ENCODE peak calls at places on chromosome 22, in seven cellular contexts. One of them, this sample, is unnamed.

GRCh38 chr22:31932863-31933262 is 11.5 kb upstream of the YWHAH start:
- DNase-seq in endothelial cell of umbilical vein: no peak
- DNase-seq in A549: no peak
- DNase-seq in H1: no peak
- DNase-seq in GM12878: no peak
- DNase-seq in IMR-90: no peak
- DNase-seq in breast epithelium: no peak
- DNase-seq in this sample: no peak

GRCh38 chr22:43226368-43226979 is 39.5 kb upstream of the TTLL12 start:
- DNase-seq in endothelial cell of umbilical vein: no peak
- DNase-seq in breast epithelium: no peak
- DNase-seq in A549: no peak
- DNase-seq in H1: peak
- DNase-seq in IMR-90: peak
- DNase-seq in GM12878: no peak
- DNase-seq in this sample: no peak

GRCh38 chr22:29825578-29825977 is 12.5 kb downstream of the ASCC2 start:
- DNase-seq in breast epithelium: no peak
- DNase-seq in A549: no peak
- DNase-seq in H1: no peak
- DNase-seq in IMR-90: no peak
- DNase-seq in GM12878: no peak
- DNase-seq in endothelial cell of umbilical vein: no peak
- DNase-seq in this sample: no peak

GRCh38 chr22:37905534-37906363 is at the start of gene MICALL1:
- DNase-seq in A549: peak
- DNase-seq in IMR-90: peak
- DNase-seq in breast epithelium: peak
- DNase-seq in endothelial cell of umbilical vein: peak
- DNase-seq in GM12878: no peak
- DNase-seq in H1: peak
- DNase-seq in this sample: peak

GRCh38 chr22:36455571-36456458 is 25.6 kb downstream of the TXN2 start:
- DNase-seq in A549: no peak
- DNase-seq in endothelial cell of umbilical vein: no peak
- DNase-seq in GM12878: no peak
- DNase-seq in IMR-90: no peak
- DNase-seq in H1: no peak
- DNase-seq in breast epithelium: no peak
- DNase-seq in this sample: no peak

GRCh38 chr22:48740731-48741405 is 1086.8 kb downstream of the BRD1 start:
- DNase-seq in IMR-90: no peak
- DNase-seq in endothelial cell of umbilical vein: no peak
- DNase-seq in A549: no peak
- DNase-seq in GM12878: no peak
- DNase-seq in breast epithelium: peak
- DNase-seq in H1: peak
- DNase-seq in this sample: peak

GRCh38 chr22:47188337-47189055 is 426.0 kb downstream of the TBC1D22A start:
- DNase-seq in IMR-90: no peak
- DNase-seq in A549: no peak
- DNase-seq in endothelial cell of umbilical vein: no peak
- DNase-seq in GM12878: no peak
- DNase-seq in breast epithelium: peak
- DNase-seq in H1: no peak
- DNase-seq in this sample: no peak

GRCh38 chr22:32680895-32681294 is 120.6 kb upstream of the TIMP3 start:
- DNase-seq in GM12878: no peak
- DNase-seq in breast epithelium: no peak
- DNase-seq in A549: no peak
- DNase-seq in endothelial cell of umbilical vein: no peak
- DNase-seq in H1: no peak
- DNase-seq in IMR-90: no peak
- DNase-seq in this sample: no peak

DNA sequence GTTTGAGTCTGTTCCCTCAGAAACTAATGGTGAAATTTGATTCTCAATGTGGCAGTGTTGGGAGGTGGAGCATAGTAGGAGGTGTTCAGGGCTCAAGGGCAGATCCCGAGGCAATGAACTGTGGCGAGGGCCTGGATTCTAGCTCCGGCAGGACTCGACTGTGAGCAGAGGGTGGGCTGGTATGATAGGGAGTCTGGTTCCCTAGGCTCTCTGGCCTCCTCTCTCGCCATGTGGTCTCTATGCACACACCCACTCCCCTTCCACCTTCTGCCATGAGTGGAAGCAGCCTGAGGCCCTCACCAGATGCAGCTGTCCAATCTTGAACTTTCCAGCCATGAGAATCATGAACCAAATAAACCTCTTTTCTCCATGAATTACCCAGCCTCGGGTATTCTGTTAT is 32.3 kb downstream of the ATP6V1E1 start:
- DNase-seq in IMR-90: no peak
- DNase-seq in endothelial cell of umbilical vein: no peak
- DNase-seq in H1: no peak
- DNase-seq in A549: no peak
- DNase-seq in breast epithelium: no peak
- DNase-seq in GM12878: no peak
- DNase-seq in this sample: no peak
- TF ChIP-seq POLR2A in IMR-90: no peak
- TF ChIP-seq POLR2A in endothelial cell of umbilical vein: no peak
- TF ChIP-seq POLR2A in H1: no peak
- TF ChIP-seq POLR2A in A549: no peak
- TF ChIP-seq POLR2A in breast epithelium: no peak
- TF ChIP-seq POLR2A in GM12878: no peak
- TF ChIP-seq POLR2A in this sample: no peak

DNA sequence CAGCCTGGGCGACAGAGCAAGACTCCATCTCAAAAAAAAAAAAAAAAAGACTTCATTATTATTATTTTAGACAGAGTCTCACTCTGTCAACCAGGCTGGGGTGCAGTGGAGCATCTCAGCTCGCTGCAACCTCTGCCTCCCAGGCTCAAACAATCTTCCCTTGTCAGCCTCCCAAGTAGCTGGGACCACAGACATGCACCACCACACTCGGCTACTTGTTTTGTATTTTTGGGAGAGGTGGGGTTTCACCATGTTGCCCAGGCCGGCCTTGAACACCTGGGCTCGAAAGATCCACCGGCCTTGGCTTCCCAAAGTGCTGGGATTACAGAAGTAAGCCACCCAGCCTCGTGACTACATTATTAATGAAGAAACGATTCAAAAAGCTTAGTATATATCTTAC is 5.3 kb upstream of the TYMP start:
- DNase-seq in H1: no peak
- DNase-seq in GM12878: no peak
- DNase-seq in A549: no peak
- DNase-seq in IMR-90: no peak
- DNase-seq in breast epithelium: no peak
- DNase-seq in endothelial cell of umbilical vein: no peak
- DNase-seq in this sample: no peak
- TF ChIP-seq POLR2A in H1: no peak
- TF ChIP-seq POLR2A in GM12878: no peak
- TF ChIP-seq POLR2A in A549: no peak
- TF ChIP-seq POLR2A in IMR-90: no peak
- TF ChIP-seq POLR2A in breast epithelium: no peak
- TF ChIP-seq POLR2A in endothelial cell of umbilical vein: no peak
- TF ChIP-seq POLR2A in this sample: no peak

GRCh38 chr22:25404923-25405853 is 159.3 kb upstream of the GRK3 start:
- DNase-seq in GM12878: no peak
- DNase-seq in IMR-90: peak
- DNase-seq in H1: no peak
- DNase-seq in A549: peak
- DNase-seq in endothelial cell of umbilical vein: no peak
- DNase-seq in breast epithelium: peak
- DNase-seq in this sample: peak
- TF ChIP-seq POLR2A in GM12878: peak
- TF ChIP-seq POLR2A in IMR-90: peak
- TF ChIP-seq POLR2A in H1: no peak
- TF ChIP-seq POLR2A in A549: peak
- TF ChIP-seq POLR2A in endothelial cell of umbilical vein: peak
- TF ChIP-seq POLR2A in breast epithelium: no peak
- TF ChIP-seq POLR2A in this sample: no peak

GRCh38 chr22:21449531-21450319 is 17.5 kb upstream of the TMEM191C start:
- DNase-seq in breast epithelium: peak
- DNase-seq in A549: no peak
- DNase-seq in endothelial cell of umbilical vein: no peak
- DNase-seq in GM12878: no peak
- DNase-seq in IMR-90: peak
- DNase-seq in H1: peak
- DNase-seq in this sample: peak
- TF ChIP-seq POLR2A in breast epithelium: no peak
- TF ChIP-seq POLR2A in A549: no peak
- TF ChIP-seq POLR2A in endothelial cell of umbilical vein: no peak
- TF ChIP-seq POLR2A in GM12878: no peak
- TF ChIP-seq POLR2A in IMR-90: no peak
- TF ChIP-seq POLR2A in H1: no peak
- TF ChIP-seq POLR2A in this sample: no peak

GRCh38 chr22:40856513-40857308 is at the start of the genes ST13 and XPNPEP3:
- DNase-seq in breast epithelium: peak
- DNase-seq in A549: peak
- DNase-seq in H1: peak
- DNase-seq in IMR-90: peak
- DNase-seq in GM12878: peak
- DNase-seq in endothelial cell of umbilical vein: peak
- DNase-seq in this sample: peak
- TF ChIP-seq POLR2A in breast epithelium: peak
- TF ChIP-seq POLR2A in A549: peak
- TF ChIP-seq POLR2A in H1: peak
- TF ChIP-seq POLR2A in IMR-90: peak
- TF ChIP-seq POLR2A in GM12878: peak
- TF ChIP-seq POLR2A in endothelial cell of umbilical vein: peak
- TF ChIP-seq POLR2A in this sample: peak

GRCh38 chr22:19438286-19438685 is 5.9 kb downstream of the MRPL40 start:
- DNase-seq in breast epithelium: no peak
- DNase-seq in H1: no peak
- DNase-seq in endothelial cell of umbilical vein: no peak
- DNase-seq in GM12878: no peak
- DNase-seq in IMR-90: no peak
- DNase-seq in A549: no peak
- DNase-seq in this sample: no peak

GRCh38 chr22:19443544-19444211 is 3.8 kb downstream of the C22orf39 start:
- DNase-seq in breast epithelium: no peak
- DNase-seq in H1: no peak
- DNase-seq in GM12878: no peak
- DNase-seq in A549: no peak
- DNase-seq in endothelial cell of umbilical vein: no peak
- DNase-seq in IMR-90: no peak
- DNase-seq in this sample: no peak

GRCh38 chr22:19440411-19441195 is 6.9 kb downstream of the C22orf39 start:
- DNase-seq in A549: no peak
- DNase-seq in IMR-90: no peak
- DNase-seq in breast epithelium: no peak
- DNase-seq in GM12878: no peak
- DNase-seq in H1: no peak
- DNase-seq in endothelial cell of umbilical vein: no peak
- DNase-seq in this sample: no peak

GRCh38 chr22:19446603-19447387 is 716 bp downstream of the C22orf39 start:
- DNase-seq in endothelial cell of umbilical vein: no peak
- DNase-seq in H1: no peak
- DNase-seq in IMR-90: no peak
- DNase-seq in breast epithelium: no peak
- DNase-seq in A549: peak
- DNase-seq in GM12878: no peak
- DNase-seq in this sample: no peak

DNA sequence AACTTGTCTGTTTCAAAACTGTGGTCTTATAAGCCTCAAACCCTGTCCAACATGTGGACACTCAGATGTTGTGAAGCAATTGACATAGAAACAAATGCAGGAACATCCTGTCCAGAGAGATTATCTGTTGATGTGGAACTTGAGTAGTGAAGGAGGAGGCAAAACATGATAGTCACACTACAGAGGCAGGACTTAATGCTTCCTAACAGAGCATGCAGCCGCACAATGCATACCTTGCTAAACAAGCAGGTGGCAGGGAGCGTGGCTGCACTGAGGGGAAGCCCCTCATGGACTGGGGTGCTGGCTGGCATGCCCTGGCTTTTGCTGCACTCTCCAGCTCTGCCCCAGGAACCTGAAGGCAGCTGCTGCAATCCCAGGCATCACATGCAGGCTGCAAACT is 5.3 kb downstream of the C22orf39 start:
- DNase-seq in IMR-90: no peak
- DNase-seq in GM12878: no peak
- DNase-seq in breast epithelium: no peak
- DNase-seq in A549: no peak
- DNase-seq in endothelial cell of umbilical vein: no peak
- DNase-seq in H1: no peak
- DNase-seq in this sample: peak
- TF ChIP-seq POLR2A in IMR-90: no peak
- TF ChIP-seq POLR2A in GM12878: peak
- TF ChIP-seq POLR2A in breast epithelium: no peak
- TF ChIP-seq POLR2A in A549: no peak
- TF ChIP-seq POLR2A in endothelial cell of umbilical vein: no peak
- TF ChIP-seq POLR2A in H1: no peak
- TF ChIP-seq POLR2A in this sample: no peak

GRCh38 chr22:45515678-45516077 is 13.0 kb downstream of the FBLN1 start:
- DNase-seq in IMR-90: no peak
- DNase-seq in endothelial cell of umbilical vein: no peak
- DNase-seq in H1: no peak
- DNase-seq in A549: no peak
- DNase-seq in breast epithelium: no peak
- DNase-seq in GM12878: no peak
- DNase-seq in this sample: no peak

GRCh38 chr22:45510376-45511232 is 7.9 kb downstream of the FBLN1 start:
- DNase-seq in GM12878: no peak
- DNase-seq in A549: no peak
- DNase-seq in IMR-90: no peak
- DNase-seq in breast epithelium: no peak
- DNase-seq in H1: no peak
- DNase-seq in endothelial cell of umbilical vein: no peak
- DNase-seq in this sample: no peak

GRCh38 chr22:45512363-45512762 is 9.7 kb downstream of the FBLN1 start:
- DNase-seq in IMR-90: no peak
- DNase-seq in GM12878: no peak
- DNase-seq in endothelial cell of umbilical vein: no peak
- DNase-seq in H1: no peak
- DNase-seq in A549: no peak
- DNase-seq in breast epithelium: no peak
- DNase-seq in this sample: no peak

GRCh38 chr22:45508814-45509213 is 6.1 kb downstream of the FBLN1 start:
- DNase-seq in breast epithelium: no peak
- DNase-seq in IMR-90: no peak
- DNase-seq in A549: no peak
- DNase-seq in GM12878: no peak
- DNase-seq in H1: no peak
- DNase-seq in endothelial cell of umbilical vein: no peak
- DNase-seq in this sample: no peak

DNA sequence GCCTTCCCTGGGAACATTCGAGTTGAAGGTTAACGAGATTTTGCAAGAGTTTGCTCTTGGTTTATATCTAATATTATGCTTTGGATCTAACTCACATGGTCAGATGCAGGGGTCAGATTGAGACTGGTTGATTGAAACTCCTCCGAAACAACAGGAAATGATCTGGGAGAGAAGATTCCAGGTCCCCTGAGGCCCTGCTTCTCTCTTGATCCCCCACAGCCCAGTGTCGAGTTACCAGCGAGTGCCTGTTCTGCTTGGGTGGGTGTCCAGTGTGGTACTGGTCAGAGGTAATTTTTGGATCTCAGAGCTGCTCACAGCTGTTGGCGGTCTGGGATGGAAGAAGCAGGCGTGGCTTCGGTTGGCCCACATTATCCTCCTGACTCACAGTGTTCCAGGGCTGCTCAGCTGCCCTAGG is 9.2 kb downstream of the FBLN1 start:
- DNase-seq in endothelial cell of umbilical vein: no peak
- DNase-seq in GM12878: no peak
- DNase-seq in H1: no peak
- DNase-seq in breast epithelium: no peak
- DNase-seq in A549: no peak
- DNase-seq in IMR-90: peak
- DNase-seq in this sample: no peak
- TF ChIP-seq POLR2A in endothelial cell of umbilical vein: no peak
- TF ChIP-seq POLR2A in GM12878: no peak
- TF ChIP-seq POLR2A in H1: no peak
- TF ChIP-seq POLR2A in breast epithelium: no peak
- TF ChIP-seq POLR2A in A549: no peak
- TF ChIP-seq POLR2A in IMR-90: no peak
- TF ChIP-seq POLR2A in this sample: no peak